ENCODE peak calls at places on chromosome 18, in five cellular contexts. One of them, this sample, is unnamed. For H3K4me1, the result is how much of the 10 kb centered on the place peaks cover.

GRCh38 chr18:76747676-76748075 is 74.7 kb upstream of the ZNF236 start:
- DNase-seq in left ventricle myocardium inferior: no peak
- DNase-seq in lower lobe of right lung: no peak
- DNase-seq in psoas muscle: no peak
- DNase-seq in gastrocnemius medialis: no peak
- DNase-seq in this sample: no peak

GRCh38 chr18:58580078-58580477 is 48.8 kb downstream of the ALPK2 start:
- DNase-seq in lower lobe of right lung: no peak
- DNase-seq in gastrocnemius medialis: no peak
- DNase-seq in psoas muscle: no peak
- DNase-seq in left ventricle myocardium inferior: no peak
- DNase-seq in this sample: no peak

GRCh38 chr18:3903341-3903740 is 453.4 kb downstream of the TGIF1 start:
- DNase-seq in left ventricle myocardium inferior: no peak
- DNase-seq in gastrocnemius medialis: no peak
- DNase-seq in psoas muscle: no peak
- DNase-seq in lower lobe of right lung: no peak
- DNase-seq in this sample: no peak

GRCh38 chr18:59382388-59382787 is 23.3 kb upstream of the LMAN1 start:
- DNase-seq in gastrocnemius medialis: peak
- DNase-seq in left ventricle myocardium inferior: no peak
- DNase-seq in psoas muscle: no peak
- DNase-seq in lower lobe of right lung: no peak
- DNase-seq in this sample: no peak

GRCh38 chr18:50853863-50854271 is 25.1 kb upstream of the ME2 start:
- DNase-seq in psoas muscle: no peak
- DNase-seq in left ventricle myocardium inferior: no peak
- DNase-seq in lower lobe of right lung: peak
- DNase-seq in gastrocnemius medialis: peak
- DNase-seq in this sample: no peak

GRCh38 chr18:73088445-73088844 is 220.7 kb upstream of the NETO1 start:
- DNase-seq in left ventricle myocardium inferior: no peak
- DNase-seq in psoas muscle: no peak
- DNase-seq in lower lobe of right lung: no peak
- DNase-seq in gastrocnemius medialis: no peak
- DNase-seq in this sample: no peak

GRCh38 chr18:37393945-37394609 is 171.5 kb downstream of the CELF4 start:
- DNase-seq in psoas muscle: peak
- DNase-seq in lower lobe of right lung: peak
- DNase-seq in gastrocnemius medialis: peak
- DNase-seq in left ventricle myocardium inferior: peak
- DNase-seq in this sample: peak

GRCh38 chr18:38688402-38688801 is 1122.8 kb upstream of the CELF4 start:
- DNase-seq in psoas muscle: no peak
- DNase-seq in lower lobe of right lung: no peak
- DNase-seq in gastrocnemius medialis: no peak
- DNase-seq in left ventricle myocardium inferior: no peak
- DNase-seq in this sample: no peak

GRCh38 chr18:22773944-22774343 is 159.2 kb upstream of the RBBP8 start:
- DNase-seq in psoas muscle: no peak
- DNase-seq in left ventricle myocardium inferior: no peak
- DNase-seq in lower lobe of right lung: no peak
- DNase-seq in gastrocnemius medialis: no peak
- DNase-seq in this sample: no peak

GRCh38 chr18:36167692-36168218 is 19.5 kb upstream of the MOCOS start:
- DNase-seq in lower lobe of right lung: no peak
- DNase-seq in gastrocnemius medialis: no peak
- DNase-seq in left ventricle myocardium inferior: no peak
- DNase-seq in psoas muscle: no peak
- DNase-seq in this sample: no peak

GRCh38 chr18:45448871-45449270 is 166.4 kb upstream of the SLC14A2 start:
- DNase-seq in lower lobe of right lung: no peak
- DNase-seq in gastrocnemius medialis: no peak
- DNase-seq in left ventricle myocardium inferior: no peak
- DNase-seq in psoas muscle: no peak
- DNase-seq in this sample: no peak

GRCh38 chr18:31369478-31369877 is 7.1 kb upstream of the DSG4 start:
- DNase-seq in gastrocnemius medialis: no peak
- DNase-seq in psoas muscle: no peak
- DNase-seq in lower lobe of right lung: no peak
- DNase-seq in left ventricle myocardium inferior: no peak
- DNase-seq in this sample: no peak

GRCh38 chr18:59109375-59109774 is 30.3 kb upstream of the SEC11C start:
- DNase-seq in gastrocnemius medialis: no peak
- DNase-seq in lower lobe of right lung: no peak
- DNase-seq in psoas muscle: no peak
- DNase-seq in left ventricle myocardium inferior: no peak
- DNase-seq in this sample: no peak

GRCh38 chr18:27860011-27860410 is 316.9 kb downstream of the CDH2 start:
- DNase-seq in gastrocnemius medialis: no peak
- DNase-seq in left ventricle myocardium inferior: no peak
- DNase-seq in lower lobe of right lung: no peak
- DNase-seq in psoas muscle: no peak
- DNase-seq in this sample: no peak

GRCh38 chr18:59448546-59448945 is 89.5 kb upstream of the LMAN1 start:
- DNase-seq in lower lobe of right lung: no peak
- DNase-seq in gastrocnemius medialis: no peak
- DNase-seq in left ventricle myocardium inferior: no peak
- DNase-seq in psoas muscle: no peak
- DNase-seq in this sample: no peak

GRCh38 chr18:13136689-13137040 is 81.9 kb upstream of the LDLRAD4 start:
- DNase-seq in psoas muscle: peak
- DNase-seq in gastrocnemius medialis: no peak
- DNase-seq in left ventricle myocardium inferior: peak
- DNase-seq in lower lobe of right lung: no peak
- DNase-seq in this sample: no peak
- H3K4me1 ChIP-seq in psoas muscle: under half
- H3K4me1 ChIP-seq in gastrocnemius medialis: under half
- H3K4me1 ChIP-seq in left ventricle myocardium inferior: under half
- H3K4me1 ChIP-seq in lower lobe of right lung: under half
- H3K4me1 ChIP-seq in this sample: under half

GRCh38 chr18:8798996-8799395 is 93.6 kb downstream of the MTCL1 start:
- DNase-seq in psoas muscle: no peak
- DNase-seq in lower lobe of right lung: no peak
- DNase-seq in left ventricle myocardium inferior: no peak
- DNase-seq in gastrocnemius medialis: peak
- DNase-seq in this sample: no peak
- H3K4me1 ChIP-seq in psoas muscle: under half
- H3K4me1 ChIP-seq in lower lobe of right lung: under half
- H3K4me1 ChIP-seq in left ventricle myocardium inferior: under half
- H3K4me1 ChIP-seq in gastrocnemius medialis: under half
- H3K4me1 ChIP-seq in this sample: under half

GRCh38 chr18:48947102-48947501 is 3.7 kb downstream of the SMAD7 start:
- DNase-seq in left ventricle myocardium inferior: no peak
- DNase-seq in psoas muscle: no peak
- DNase-seq in lower lobe of right lung: no peak
- DNase-seq in gastrocnemius medialis: no peak
- DNase-seq in this sample: no peak
- H3K4me1 ChIP-seq in left ventricle myocardium inferior: half or more
- H3K4me1 ChIP-seq in psoas muscle: half or more
- H3K4me1 ChIP-seq in lower lobe of right lung: half or more
- H3K4me1 ChIP-seq in gastrocnemius medialis: half or more
- H3K4me1 ChIP-seq in this sample: under half

GRCh38 chr18:49023281-49023937 is 72.6 kb upstream of the SMAD7 start:
- DNase-seq in psoas muscle: peak
- DNase-seq in lower lobe of right lung: no peak
- DNase-seq in left ventricle myocardium inferior: no peak
- DNase-seq in gastrocnemius medialis: no peak
- DNase-seq in this sample: no peak
- H3K4me1 ChIP-seq in psoas muscle: under half
- H3K4me1 ChIP-seq in lower lobe of right lung: under half
- H3K4me1 ChIP-seq in left ventricle myocardium inferior: under half
- H3K4me1 ChIP-seq in gastrocnemius medialis: under half
- H3K4me1 ChIP-seq in this sample: under half

DNA sequence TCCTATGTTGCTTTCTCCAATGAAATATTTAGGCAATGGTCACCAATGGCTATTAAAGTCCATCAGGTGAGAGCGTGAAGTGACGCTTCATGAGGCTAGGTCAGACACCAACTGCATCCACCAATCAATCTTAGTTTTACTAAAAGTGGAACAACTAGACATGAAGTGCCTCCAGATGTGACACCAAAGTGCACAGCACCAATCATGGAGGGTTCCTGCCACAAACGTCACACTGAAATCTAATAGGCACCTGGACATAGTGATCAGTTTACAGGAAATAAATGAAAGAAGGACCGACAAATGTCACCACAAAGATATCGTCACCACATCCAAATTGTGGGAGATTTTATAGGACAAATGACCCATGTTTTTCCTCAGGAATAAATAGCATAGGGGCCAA is 70.5 kb downstream of the PSMG2 start:
- DNase-seq in gastrocnemius medialis: no peak
- DNase-seq in left ventricle myocardium inferior: no peak
- DNase-seq in psoas muscle: no peak
- DNase-seq in lower lobe of right lung: no peak
- DNase-seq in this sample: no peak
- H3K4me1 ChIP-seq in gastrocnemius medialis: under half
- H3K4me1 ChIP-seq in left ventricle myocardium inferior: under half
- H3K4me1 ChIP-seq in psoas muscle: under half
- H3K4me1 ChIP-seq in lower lobe of right lung: under half
- H3K4me1 ChIP-seq in this sample: under half

GRCh38 chr18:63161032-63161727 is 158.4 kb downstream of the BCL2 start:
- DNase-seq in gastrocnemius medialis: no peak
- DNase-seq in lower lobe of right lung: no peak
- DNase-seq in left ventricle myocardium inferior: no peak
- DNase-seq in psoas muscle: no peak
- DNase-seq in this sample: no peak

GRCh38 chr18:63159590-63159989 is 160.0 kb downstream of the BCL2 start:
- DNase-seq in psoas muscle: no peak
- DNase-seq in left ventricle myocardium inferior: no peak
- DNase-seq in lower lobe of right lung: no peak
- DNase-seq in gastrocnemius medialis: no peak
- DNase-seq in this sample: no peak

GRCh38 chr18:63160172-63160995 is 159.2 kb downstream of the BCL2 start:
- DNase-seq in gastrocnemius medialis: no peak
- DNase-seq in left ventricle myocardium inferior: no peak
- DNase-seq in psoas muscle: no peak
- DNase-seq in lower lobe of right lung: no peak
- DNase-seq in this sample: no peak

GRCh38 chr18:63161728-63162195 is 157.8 kb downstream of the BCL2 start:
- DNase-seq in gastrocnemius medialis: peak
- DNase-seq in psoas muscle: peak
- DNase-seq in lower lobe of right lung: peak
- DNase-seq in left ventricle myocardium inferior: peak
- DNase-seq in this sample: no peak

GRCh38 chr18:63162271-63163014 is 157.1 kb downstream of the BCL2 start:
- DNase-seq in psoas muscle: no peak
- DNase-seq in lower lobe of right lung: peak
- DNase-seq in gastrocnemius medialis: no peak
- DNase-seq in left ventricle myocardium inferior: no peak
- DNase-seq in this sample: no peak
- H3K4me1 ChIP-seq in psoas muscle: under half
- H3K4me1 ChIP-seq in lower lobe of right lung: under half
- H3K4me1 ChIP-seq in gastrocnemius medialis: under half
- H3K4me1 ChIP-seq in left ventricle myocardium inferior: under half
- H3K4me1 ChIP-seq in this sample: under half

DNA sequence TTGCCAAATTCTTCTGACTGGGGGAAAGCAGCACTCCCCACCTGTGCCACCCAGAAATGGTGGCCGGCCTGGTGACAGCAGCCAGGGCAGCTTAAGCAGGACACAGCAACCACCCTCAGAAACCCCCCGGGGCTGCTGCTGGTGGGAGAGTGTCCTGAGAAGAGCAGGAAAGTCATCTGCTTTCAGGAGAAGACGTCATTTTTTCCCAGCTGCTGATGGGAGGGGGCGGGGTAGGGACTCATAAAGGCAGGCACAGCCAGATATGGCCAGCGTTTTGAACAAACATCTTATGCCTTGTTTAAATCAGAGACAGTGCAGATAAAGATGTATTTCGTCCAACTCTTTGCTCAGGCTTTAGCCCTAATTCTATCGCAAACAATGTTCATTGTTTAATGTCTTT is 139.5 kb downstream of the LRRC30 start:
- DNase-seq in gastrocnemius medialis: no peak
- DNase-seq in lower lobe of right lung: no peak
- DNase-seq in psoas muscle: peak
- DNase-seq in left ventricle myocardium inferior: peak
- DNase-seq in this sample: no peak
- H3K4me1 ChIP-seq in gastrocnemius medialis: under half
- H3K4me1 ChIP-seq in lower lobe of right lung: under half
- H3K4me1 ChIP-seq in psoas muscle: under half
- H3K4me1 ChIP-seq in left ventricle myocardium inferior: half or more
- H3K4me1 ChIP-seq in this sample: under half

GRCh38 chr18:55430026-55430425 is 158.0 kb downstream of the TCF4 start:
- DNase-seq in lower lobe of right lung: no peak
- DNase-seq in gastrocnemius medialis: no peak
- DNase-seq in psoas muscle: no peak
- DNase-seq in left ventricle myocardium inferior: no peak
- DNase-seq in this sample: no peak

GRCh38 chr18:55425698-55426097 is 162.3 kb downstream of the TCF4 start:
- DNase-seq in psoas muscle: no peak
- DNase-seq in lower lobe of right lung: no peak
- DNase-seq in left ventricle myocardium inferior: no peak
- DNase-seq in gastrocnemius medialis: no peak
- DNase-seq in this sample: no peak

GRCh38 chr18:55433140-55433539 is 154.9 kb downstream of the TCF4 start:
- DNase-seq in left ventricle myocardium inferior: no peak
- DNase-seq in lower lobe of right lung: no peak
- DNase-seq in gastrocnemius medialis: no peak
- DNase-seq in psoas muscle: no peak
- DNase-seq in this sample: no peak

GRCh38 chr18:55432307-55433040 is 155.5 kb downstream of the TCF4 start:
- DNase-seq in left ventricle myocardium inferior: no peak
- DNase-seq in psoas muscle: no peak
- DNase-seq in lower lobe of right lung: no peak
- DNase-seq in gastrocnemius medialis: no peak
- DNase-seq in this sample: no peak

GRCh38 chr18:55427951-55428350 is 160.0 kb downstream of the TCF4 start:
- DNase-seq in lower lobe of right lung: no peak
- DNase-seq in gastrocnemius medialis: no peak
- DNase-seq in psoas muscle: no peak
- DNase-seq in left ventricle myocardium inferior: no peak
- DNase-seq in this sample: no peak
- H3K4me1 ChIP-seq in lower lobe of right lung: under half
- H3K4me1 ChIP-seq in gastrocnemius medialis: under half
- H3K4me1 ChIP-seq in psoas muscle: under half
- H3K4me1 ChIP-seq in left ventricle myocardium inferior: under half
- H3K4me1 ChIP-seq in this sample: under half

This sample was measured in right lobe of liver.